ENCODE peak calls at places on chromosomes 11 and 22, in four cellular contexts. R is WTC11, M is K562, V is HepG2. J is an unnamed sample.

GRCh38 chr22:28015676-28016601 is 96.9 kb upstream of the PITPNB start:
- DNase-seq in R (no peak), M (no peak), V (no peak), J (peak)

GRCh38 chr11:129862123-129862522 is 33.3 kb downstream of the NFRKB start:
- DNase-seq in R (no peak), M (no peak), V (no peak), J (no peak)

GRCh38 chr22:29308791-29309262 is 2.4 kb downstream of the GAS2L1 start:
- DNase-seq in R (no peak), M (no peak), V (no peak), J (peak)

GRCh38 chr11:36090351-36091245 is 146.7 kb downstream of the LDLRAD3 start:
- DNase-seq in R (no peak), M (no peak), V (no peak), J (no peak)

GRCh38 chr22:19463008-19463407 is 15.5 kb upstream of the C22orf39 start:
- DNase-seq in R (no peak), M (peak), V (no peak), J (no peak)

GRCh38 chr22:49352361-49353169 is 475.1 kb downstream of the BRD1 start:
- DNase-seq in R (peak), M (no peak), V (no peak), J (no peak)

GRCh38 chr11:26558191-26558590 is 13.9 kb downstream of the MUC15 start:
- DNase-seq in R (no peak), M (no peak), V (no peak), J (no peak)

GRCh38 chr11:1081601-1082311 is 7.1 kb downstream of the MUC2 start:
- DNase-seq in R (peak), M (no peak), V (no peak), J (no peak)

GRCh38 chr11:2664886-2665746 is 34.7 kb downstream of the KCNQ1OT1 start:
- DNase-seq in R (no peak), M (no peak), V (no peak), J (no peak)

GRCh38 chr11:43401252-43401651 is 42.5 kb downstream of the TTC17 start:
- DNase-seq in R (no peak), M (no peak), V (no peak), J (no peak)

GRCh38 chr11:2944530-2944929 is 15.3 kb upstream of the PHLDA2 start:
- DNase-seq in R (no peak), M (no peak), V (no peak), J (no peak)

GRCh38 chr11:74871037-74871436 is 77.9 kb downstream of the XRRA1 start:
- DNase-seq in R (no peak), M (no peak), V (no peak), J (no peak)

GRCh38 chr11:86396403-86396802 is 21.7 kb downstream of the CCDC81 start:
- DNase-seq in R (no peak), M (no peak), V (no peak), J (no peak)

GRCh38 chr22:17955611-17956379 is 68.6 kb downstream of the MICAL3 start:
- DNase-seq in R (no peak), M (no peak), V (no peak), J (no peak)

GRCh38 chr22:25969286-25969685 is 200.0 kb upstream of the SEZ6L start:
- DNase-seq in R (no peak), M (no peak), V (no peak), J (no peak)

GRCh38 chr22:25972397-25972796 is 196.9 kb upstream of the SEZ6L start:
- DNase-seq in R (no peak), M (no peak), V (no peak), J (no peak)

GRCh38 chr22:25969901-25970300 is 199.4 kb upstream of the SEZ6L start:
- DNase-seq in R (no peak), M (no peak), V (no peak), J (no peak)

GRCh38 chr22:25970996-25971811 is 198.1 kb upstream of the SEZ6L start:
- DNase-seq in R (peak), M (no peak), V (no peak), J (no peak)

DNA sequence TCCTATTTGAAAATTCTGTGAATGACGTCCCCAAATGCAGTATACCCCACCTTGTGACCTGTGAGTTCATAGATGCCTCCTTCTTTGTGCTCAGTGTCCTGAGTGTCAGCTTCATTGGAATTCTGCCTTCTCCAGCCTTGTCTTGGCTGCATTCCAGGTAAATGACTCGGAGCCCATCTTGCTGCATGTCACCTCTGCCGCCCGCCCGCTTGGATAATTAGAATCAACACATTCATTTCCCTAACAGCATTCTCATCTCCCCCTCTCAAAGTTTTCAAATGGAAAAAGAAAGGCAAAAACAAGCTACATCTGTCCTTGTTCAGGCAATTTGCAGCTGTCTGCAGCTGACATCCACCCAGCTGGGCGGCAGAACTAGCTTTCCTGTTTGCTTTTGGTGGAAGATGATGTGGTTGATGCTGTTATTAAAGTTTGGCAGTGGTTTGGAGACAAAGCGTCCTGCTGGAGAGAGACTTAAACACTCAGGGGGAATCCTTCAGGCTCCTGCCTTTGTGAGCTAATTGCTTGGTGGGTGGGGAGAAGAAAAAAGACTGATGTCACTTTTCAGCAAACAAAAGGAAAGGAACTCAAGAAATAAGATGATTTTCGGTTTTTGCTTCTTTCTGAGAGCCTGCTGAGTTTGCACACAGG is 198.8 kb upstream of the SEZ6L start:
- DNase-seq in R (peak), M (no peak), V (no peak), J (no peak)
- TF ChIP-seq FOXJ3 in R (no peak), M (no peak), V (no peak), J (no peak)

GRCh38 chr22:33112606-33113005 is 54.4 kb upstream of the SYN3 start:
- DNase-seq in R (no peak), M (no peak), V (no peak), J (no peak)
- TF ChIP-seq FOXJ3 in R (no peak), M (no peak), V (no peak), J (no peak)

GRCh38 chr11:72814831-72815618 is 814 bp downstream of the ATG16L2 start:
- DNase-seq in R (peak), M (peak), V (peak), J (no peak)
- TF ChIP-seq FOXJ3 in R (no peak), M (no peak), V (no peak), J (no peak)

DNA sequence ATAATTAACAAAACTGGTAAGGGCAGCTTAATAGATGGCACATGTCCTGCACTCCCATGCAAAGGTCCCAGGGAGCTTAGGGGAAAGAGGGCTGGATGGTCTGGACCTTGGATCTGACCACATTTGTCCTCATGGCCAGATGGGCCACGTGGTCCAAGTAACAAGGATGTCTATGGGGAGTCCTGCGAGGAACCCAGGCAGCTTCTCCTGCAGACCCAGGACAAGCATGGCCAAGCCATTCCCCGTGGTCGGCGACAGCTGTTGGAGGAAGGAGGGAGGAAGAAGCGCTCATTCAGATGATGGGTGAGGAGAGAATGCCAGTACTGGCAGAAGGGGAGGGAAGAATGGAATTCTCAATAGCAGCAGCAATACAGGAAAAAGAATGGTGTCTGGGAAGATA is 109.2 kb downstream of the DSCAML1 start:
- DNase-seq in R (no peak), M (no peak), V (no peak), J (no peak)
- TF ChIP-seq FOXJ3 in R (no peak), M (no peak), V (no peak), J (no peak)